ENCODE peak calls at places on chromosome 12, in six cellular contexts. K, U, T, L, J and G are unnamed samples.

GRCh38 chr12:91687052-91688017 is 458.3 kb downstream of the BTG1 start:
- DNase-seq in T (no peak), K (no peak), J (no peak), L (peak), U (no peak), G (no peak)

GRCh38 chr12:54749191-54749818 is 101.1 kb upstream of the DCD start:
- DNase-seq in T (peak), K (peak), J (peak), L (no peak), U (no peak), G (no peak)

GRCh38 chr12:22266101-22266500 is 68.4 kb downstream of the ST8SIA1 start:
- DNase-seq in K (no peak), T (no peak), L (no peak), U (no peak), J (no peak), G (no peak)

GRCh38 chr12:112752298-112752697 is 39.2 kb upstream of the RPH3A start:
- DNase-seq in L (no peak), J (no peak), U (no peak), K (no peak), T (no peak), G (no peak)

GRCh38 chr12:32025906-32026305 is 66.7 kb downstream of the RESF1 start:
- DNase-seq in K (no peak), J (no peak), L (no peak), U (no peak), T (no peak), G (no peak)

GRCh38 chr12:64665506-64665905 is 55.2 kb downstream of the RASSF3 start:
- DNase-seq in L (peak), K (peak), J (peak), T (peak), U (no peak), G (no peak)

GRCh38 chr12:64457036-64457435 is 5.1 kb downstream of the TBK1 start:
- DNase-seq in K (peak), U (no peak), T (no peak), L (no peak), J (peak), G (no peak)

GRCh38 chr12:76183459-76184186 is 99.1 kb upstream of the NAP1L1 start:
- DNase-seq in U (peak), L (peak), T (peak), K (peak), J (no peak), G (no peak)

GRCh38 chr12:6903712-6904111 is 910 bp upstream of the LRRC23 start:
- DNase-seq in U (no peak), L (no peak), J (no peak), K (no peak), T (no peak), G (no peak)

GRCh38 chr12:47391566-47391965 is 311.8 kb upstream of the AMIGO2 start:
- DNase-seq in U (no peak), L (no peak), J (no peak), K (no peak), T (no peak), G (no peak)

GRCh38 chr12:47817272-47818006 is 2.3 kb downstream of the HDAC7 start:
- DNase-seq in J (no peak), T (no peak), L (no peak), U (no peak), K (peak), G (no peak)

GRCh38 chr12:25594376-25594775 is 41.3 kb upstream of the LMNTD1 start:
- DNase-seq in U (no peak), K (no peak), J (no peak), L (no peak), T (no peak), G (no peak)

GRCh38 chr12:25587346-25587745 is 34.3 kb upstream of the LMNTD1 start:
- DNase-seq in T (no peak), J (no peak), U (no peak), K (no peak), L (no peak), G (no peak)

GRCh38 chr12:25590021-25590721 is 37.1 kb upstream of the LMNTD1 start:
- DNase-seq in J (no peak), L (no peak), U (no peak), T (no peak), K (no peak), G (no peak)

GRCh38 chr12:25592725-25593495 is 39.8 kb upstream of the LMNTD1 start:
- DNase-seq in K (no peak), T (no peak), U (no peak), J (no peak), L (no peak), G (no peak)

DNA sequence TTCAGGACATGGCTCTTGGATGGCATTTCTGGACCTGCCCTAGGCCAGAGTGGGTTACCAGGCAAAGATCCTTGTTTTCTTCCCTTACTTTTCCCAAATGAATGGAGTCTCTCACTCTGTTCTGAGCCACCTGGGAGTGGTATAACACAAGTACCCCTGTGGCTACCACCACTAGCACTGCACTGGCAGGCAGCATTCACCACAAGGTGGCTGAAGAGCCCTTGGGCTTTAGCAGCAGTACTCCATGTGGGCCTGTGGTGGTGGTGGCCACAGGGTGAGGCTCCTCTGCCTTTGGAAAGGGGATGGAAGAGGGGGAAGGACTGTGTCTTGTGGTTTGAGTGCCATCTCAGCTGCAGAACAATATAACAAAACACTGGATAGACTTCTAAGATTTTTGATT is 38.0 kb upstream of the LMNTD1 start:
- DNase-seq in J (peak), U (no peak), K (no peak), L (peak), T (no peak), G (no peak)
- TF ChIP-seq CTCF in J (no peak), U (no peak), K (no peak), L (no peak), T (no peak), G (no peak)

DNA sequence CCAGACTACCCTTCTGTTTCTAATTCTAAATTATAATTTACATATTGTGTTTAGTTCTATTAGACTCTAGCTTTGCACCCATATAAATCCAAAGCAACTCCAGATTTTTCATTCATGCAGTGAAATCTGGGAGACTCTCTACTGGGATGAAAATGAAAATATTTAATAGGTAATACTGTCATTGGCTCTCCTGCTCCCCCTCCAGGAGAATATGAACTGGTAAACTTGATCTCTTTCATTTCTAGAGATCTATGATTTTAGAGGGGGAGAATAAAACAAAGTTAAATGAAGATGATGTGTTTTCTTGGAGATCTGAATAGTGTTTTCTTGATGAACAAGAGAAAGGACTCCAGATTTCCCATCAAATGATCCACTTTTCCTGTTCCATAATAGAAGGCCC is 104.3 kb upstream of the TMCC3 start:
- DNase-seq in J (no peak), L (no peak), K (no peak), U (no peak), T (no peak), G (no peak)
- TF ChIP-seq CTCF in J (no peak), L (peak), K (peak), U (no peak), T (no peak), G (no peak)

GRCh38 chr12:124979568-124979967 is 9.4 kb downstream of the DHX37 start:
- DNase-seq in K (no peak), U (no peak), L (no peak), J (no peak), T (no peak), G (no peak)
- TF ChIP-seq CTCF in K (no peak), U (no peak), L (no peak), J (no peak), T (no peak), G (no peak)

DNA sequence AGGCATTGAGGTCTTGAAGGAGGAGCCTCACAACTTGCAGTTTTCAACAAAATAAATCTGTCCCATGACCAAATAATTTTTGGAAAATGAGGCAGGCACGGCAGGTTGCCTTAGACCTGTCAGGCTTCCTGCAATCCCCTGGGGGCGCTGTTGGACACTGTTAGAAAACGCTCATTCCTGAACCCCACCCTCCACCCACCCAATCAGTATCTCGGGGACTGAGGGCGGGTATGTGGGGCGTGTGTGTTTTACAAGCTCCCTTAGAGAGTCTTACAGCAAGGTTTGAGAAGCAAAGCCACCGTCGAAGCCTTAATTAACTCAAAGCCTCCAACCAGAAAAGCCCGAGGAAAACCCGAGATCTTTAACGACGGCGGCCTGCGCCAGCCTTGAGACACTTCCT is 122.8 kb downstream of the GLT1D1 start:
- DNase-seq in T (no peak), K (no peak), U (no peak), J (no peak), L (no peak), G (peak)
- TF ChIP-seq CTCF in T (no peak), K (no peak), U (no peak), J (no peak), L (no peak), G (peak)

GRCh38 chr12:104691661-104692334 is 235.1 kb downstream of the CHST11 start:
- DNase-seq in T (no peak), K (no peak), U (no peak), L (no peak), J (no peak), G (no peak)
- TF ChIP-seq CTCF in T (no peak), K (no peak), U (no peak), L (no peak), J (no peak), G (no peak)

DNA sequence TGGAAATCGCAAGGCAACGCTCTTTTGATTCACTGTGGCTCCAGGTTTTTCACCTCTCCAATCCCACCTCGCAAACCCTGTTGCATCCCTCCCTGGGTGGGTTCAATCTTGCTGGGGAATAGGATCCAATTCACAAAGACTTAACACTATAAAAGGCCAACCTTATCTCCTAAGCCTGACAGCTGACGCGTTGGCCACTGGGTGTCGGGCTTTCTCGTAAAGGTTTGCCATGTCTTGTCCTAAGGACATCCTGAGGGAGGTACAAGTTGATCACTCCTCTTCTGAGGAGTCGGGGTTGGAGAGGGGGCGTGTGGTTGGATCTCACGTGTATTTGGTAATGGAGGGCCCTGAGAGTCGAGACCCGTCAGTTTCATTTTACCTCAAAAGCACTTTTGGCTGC is 112.6 kb upstream of the FZD10 start:
- DNase-seq in J (no peak), K (no peak), U (no peak), L (no peak), T (no peak), G (no peak)
- TF ChIP-seq CTCF in J (no peak), K (no peak), U (no peak), L (no peak), T (no peak), G (no peak)

GRCh38 chr12:116274552-116275375 is 2.7 kb downstream of the MED13L start:
- DNase-seq in L (no peak), U (no peak), T (no peak), K (no peak), J (no peak), G (no peak)
- TF ChIP-seq CTCF in L (peak), U (no peak), T (no peak), K (no peak), J (no peak), G (no peak)

DNA sequence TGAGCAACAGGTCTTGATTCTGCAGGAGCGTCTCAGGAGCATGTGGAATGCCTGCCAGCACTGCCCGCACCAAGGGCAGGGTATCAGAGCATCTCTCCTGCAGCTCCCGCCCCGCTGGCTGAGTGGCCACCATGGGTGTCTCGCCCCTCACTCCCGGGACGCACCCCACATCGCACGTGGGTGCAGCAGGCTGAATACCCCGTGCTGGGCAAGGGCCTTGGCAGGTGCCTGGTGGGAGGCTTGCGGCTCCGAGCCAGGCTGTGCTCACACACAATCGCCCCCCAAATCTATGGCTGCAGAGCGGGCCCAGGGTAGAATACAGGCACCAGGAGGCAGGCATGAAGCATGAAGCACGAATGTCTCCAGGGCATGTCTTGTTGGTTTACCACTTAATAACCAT is 103.9 kb upstream of the TMEM132D start:
- DNase-seq in T (no peak), L (no peak), J (no peak), U (no peak), K (no peak), G (no peak)
- TF ChIP-seq CTCF in T (no peak), L (no peak), J (no peak), U (no peak), K (no peak), G (no peak)

GRCh38 chr12:202081-202731 is 11.8 kb downstream of the SLC6A12 start:
- DNase-seq in U (no peak), L (peak), T (no peak), J (no peak), K (no peak), G (no peak)

GRCh38 chr12:204261-204678 is 9.7 kb downstream of the SLC6A12 start:
- DNase-seq in K (no peak), J (no peak), T (no peak), U (no peak), L (no peak), G (no peak)

GRCh38 chr12:203074-203461 is 10.9 kb downstream of the SLC6A12 start:
- DNase-seq in T (no peak), U (no peak), K (no peak), L (no peak), J (no peak), G (no peak)

GRCh38 chr12:205026-205425 is 8.9 kb downstream of the SLC6A12 start:
- DNase-seq in U (no peak), T (no peak), J (no peak), K (no peak), L (no peak), G (no peak)

DNA sequence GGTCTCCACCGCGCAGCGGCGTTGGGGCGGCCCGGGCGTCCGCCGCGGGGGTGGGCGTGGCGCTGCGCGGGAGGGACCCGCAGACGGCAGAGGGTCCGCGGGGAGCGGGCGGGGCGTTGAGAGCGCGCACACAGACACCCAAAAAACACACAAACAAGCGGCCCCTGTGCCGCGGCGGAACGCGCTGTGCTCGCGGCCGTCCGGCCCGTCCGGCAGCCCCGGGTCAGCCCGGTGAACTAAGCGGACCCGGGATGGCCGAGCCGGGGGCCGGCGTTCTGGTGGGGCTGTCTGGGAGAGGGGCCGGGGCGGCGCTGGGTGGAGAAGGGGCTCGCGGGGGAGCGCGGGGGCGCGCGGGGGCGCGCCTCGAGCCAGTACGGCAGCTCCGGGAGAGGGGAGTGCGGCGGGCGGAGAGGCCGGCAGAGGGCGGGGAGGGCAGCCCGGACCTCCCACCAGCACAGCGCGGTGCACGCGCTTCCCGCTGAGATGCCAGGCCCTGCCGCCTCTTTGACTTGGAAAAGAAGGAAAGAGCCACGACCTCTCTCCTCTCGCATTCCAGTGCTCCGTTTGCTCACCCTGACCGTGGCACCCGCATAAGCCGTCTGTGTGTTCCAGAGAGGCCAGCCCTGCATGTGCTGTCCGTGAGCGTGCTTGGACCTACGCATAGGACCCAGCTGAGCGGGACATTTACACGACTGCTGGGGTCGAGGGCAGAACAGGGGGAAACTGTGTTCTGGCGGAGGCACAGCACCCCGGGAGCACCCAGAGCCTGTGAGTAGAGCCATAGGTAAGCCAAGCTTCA is 10.3 kb downstream of the SLC6A12 start:
- DNase-seq in U (peak), J (peak), K (peak), T (no peak), L (no peak), G (no peak)
- TF ChIP-seq CTCF in U (no peak), J (no peak), K (no peak), T (no peak), L (no peak), G (no peak)

GRCh38 chr12:114476159-114476558 is 70.2 kb upstream of the TBX5 start:
- DNase-seq in T (no peak), J (no peak), L (no peak), K (no peak), U (no peak), G (no peak)
- TF ChIP-seq CTCF in T (no peak), J (peak), L (peak), K (peak), U (no peak), G (no peak)